ENCODE peak calls at places on chromosomes 5 and 9, in six cellular contexts. One of them, this sample, is unnamed.

GRCh38 chr9:124350485-124351263 is 64.6 kb downstream of the PSMB7 start:
- DNase-seq in H7: no peak
- DNase-seq in kidney: peak
- DNase-seq in ovary: peak
- DNase-seq in mammary epithelial cell: no peak
- DNase-seq in CD8-positive, alpha-beta T cell: no peak
- DNase-seq in this sample: no peak

GRCh38 chr5:117488976-117489500 is 914.4 kb upstream of the SEMA6A start:
- DNase-seq in H7: no peak
- DNase-seq in mammary epithelial cell: no peak
- DNase-seq in ovary: no peak
- DNase-seq in CD8-positive, alpha-beta T cell: no peak
- DNase-seq in kidney: no peak
- DNase-seq in this sample: no peak

GRCh38 chr5:72848474-72849428 is 32.3 kb downstream of the TNPO1 start:
- DNase-seq in mammary epithelial cell: peak
- DNase-seq in kidney: peak
- DNase-seq in ovary: peak
- DNase-seq in CD8-positive, alpha-beta T cell: peak
- DNase-seq in H7: peak
- DNase-seq in this sample: peak

GRCh38 chr5:89723907-89724306 is 685.6 kb downstream of the CETN3 start:
- DNase-seq in ovary: no peak
- DNase-seq in kidney: no peak
- DNase-seq in mammary epithelial cell: no peak
- DNase-seq in CD8-positive, alpha-beta T cell: no peak
- DNase-seq in H7: no peak
- DNase-seq in this sample: no peak

GRCh38 chr9:119500072-119500771 is 131.0 kb upstream of the BRINP1 start:
- DNase-seq in kidney: no peak
- DNase-seq in mammary epithelial cell: no peak
- DNase-seq in CD8-positive, alpha-beta T cell: no peak
- DNase-seq in H7: no peak
- DNase-seq in ovary: no peak
- DNase-seq in this sample: no peak

GRCh38 chr9:68703672-68704071 is 1.4 kb upstream of the PIP5K1B start:
- DNase-seq in kidney: no peak
- DNase-seq in H7: no peak
- DNase-seq in ovary: no peak
- DNase-seq in CD8-positive, alpha-beta T cell: no peak
- DNase-seq in mammary epithelial cell: no peak
- DNase-seq in this sample: no peak

GRCh38 chr5:145324101-145324500 is 511.0 kb downstream of the PRELID2 start:
- DNase-seq in ovary: no peak
- DNase-seq in kidney: no peak
- DNase-seq in H7: no peak
- DNase-seq in mammary epithelial cell: no peak
- DNase-seq in CD8-positive, alpha-beta T cell: no peak
- DNase-seq in this sample: no peak

GRCh38 chr9:98545041-98545440 is 163.7 kb downstream of the GABBR2 start:
- DNase-seq in ovary: no peak
- DNase-seq in kidney: no peak
- DNase-seq in CD8-positive, alpha-beta T cell: no peak
- DNase-seq in H7: no peak
- DNase-seq in mammary epithelial cell: no peak
- DNase-seq in this sample: no peak

GRCh38 chr5:116068028-116068632 is 16.7 kb upstream of the COMMD10 start:
- DNase-seq in ovary: peak
- DNase-seq in mammary epithelial cell: peak
- DNase-seq in H7: peak
- DNase-seq in kidney: no peak
- DNase-seq in CD8-positive, alpha-beta T cell: peak
- DNase-seq in this sample: peak

GRCh38 chr5:36698031-36698430 is 91.6 kb downstream of the SLC1A3 start:
- DNase-seq in CD8-positive, alpha-beta T cell: no peak
- DNase-seq in mammary epithelial cell: no peak
- DNase-seq in kidney: no peak
- DNase-seq in H7: no peak
- DNase-seq in ovary: no peak
- DNase-seq in this sample: no peak

GRCh38 chr9:126788631-126789349 is 16.1 kb upstream of the ZBTB43 start:
- DNase-seq in kidney: no peak
- DNase-seq in H7: no peak
- DNase-seq in ovary: no peak
- DNase-seq in mammary epithelial cell: peak
- DNase-seq in CD8-positive, alpha-beta T cell: no peak
- DNase-seq in this sample: no peak

GRCh38 chr9:123548749-123549545 is 192.9 kb downstream of the CRB2 start:
- DNase-seq in mammary epithelial cell: no peak
- DNase-seq in CD8-positive, alpha-beta T cell: no peak
- DNase-seq in H7: no peak
- DNase-seq in kidney: no peak
- DNase-seq in ovary: no peak
- DNase-seq in this sample: no peak

GRCh38 chr5:104513194-104513602 is 950.6 kb upstream of the NUDT12 start:
- DNase-seq in H7: no peak
- DNase-seq in kidney: no peak
- DNase-seq in ovary: no peak
- DNase-seq in CD8-positive, alpha-beta T cell: no peak
- DNase-seq in mammary epithelial cell: peak
- DNase-seq in this sample: no peak

GRCh38 chr9:114902773-114903589 is 27.4 kb downstream of the TNFSF8 start:
- DNase-seq in ovary: no peak
- DNase-seq in H7: no peak
- DNase-seq in kidney: no peak
- DNase-seq in mammary epithelial cell: peak
- DNase-seq in CD8-positive, alpha-beta T cell: no peak
- DNase-seq in this sample: no peak

GRCh38 chr5:136404616-136405015 is 39.3 kb upstream of the TRPC7 start:
- DNase-seq in H7: no peak
- DNase-seq in CD8-positive, alpha-beta T cell: no peak
- DNase-seq in mammary epithelial cell: no peak
- DNase-seq in ovary: no peak
- DNase-seq in kidney: no peak
- DNase-seq in this sample: no peak

GRCh38 chr5:113378081-113378480 is 56.7 kb downstream of the TSSK1B start:
- DNase-seq in mammary epithelial cell: no peak
- DNase-seq in H7: no peak
- DNase-seq in kidney: no peak
- DNase-seq in ovary: no peak
- DNase-seq in CD8-positive, alpha-beta T cell: no peak
- DNase-seq in this sample: peak

GRCh38 chr5:167552356-167552755 is 739.1 kb upstream of the WWC1 start:
- DNase-seq in mammary epithelial cell: no peak
- DNase-seq in ovary: no peak
- DNase-seq in CD8-positive, alpha-beta T cell: no peak
- DNase-seq in H7: no peak
- DNase-seq in kidney: no peak
- DNase-seq in this sample: no peak

GRCh38 chr5:133397986-133398645 is 214.2 kb downstream of the FSTL4 start:
- DNase-seq in ovary: no peak
- DNase-seq in mammary epithelial cell: no peak
- DNase-seq in H7: no peak
- DNase-seq in kidney: no peak
- DNase-seq in CD8-positive, alpha-beta T cell: no peak
- DNase-seq in this sample: no peak

GRCh38 chr9:126050605-126050990 is 276.0 kb upstream of the MVB12B start:
- DNase-seq in kidney: peak
- DNase-seq in ovary: no peak
- DNase-seq in CD8-positive, alpha-beta T cell: no peak
- DNase-seq in H7: no peak
- DNase-seq in mammary epithelial cell: no peak
- DNase-seq in this sample: no peak

GRCh38 chr5:131521252-131521651 is 113.8 kb downstream of the RAPGEF6 start:
- DNase-seq in H7: no peak
- DNase-seq in ovary: no peak
- DNase-seq in kidney: no peak
- DNase-seq in mammary epithelial cell: peak
- DNase-seq in CD8-positive, alpha-beta T cell: no peak
- DNase-seq in this sample: no peak

GRCh38 chr5:134008257-134008749 is 3.5 kb upstream of the VDAC1 start:
- DNase-seq in mammary epithelial cell: no peak
- DNase-seq in CD8-positive, alpha-beta T cell: no peak
- DNase-seq in H7: no peak
- DNase-seq in kidney: no peak
- DNase-seq in ovary: no peak
- DNase-seq in this sample: no peak

GRCh38 chr9:69964446-69964845 is 79.2 kb upstream of the MAMDC2 start:
- DNase-seq in CD8-positive, alpha-beta T cell: no peak
- DNase-seq in H7: no peak
- DNase-seq in mammary epithelial cell: no peak
- DNase-seq in ovary: no peak
- DNase-seq in kidney: no peak
- DNase-seq in this sample: no peak
- H3K4me3 ChIP-seq in CD8-positive, alpha-beta T cell: no peak
- H3K4me3 ChIP-seq in H7: no peak
- H3K4me3 ChIP-seq in mammary epithelial cell: no peak
- H3K4me3 ChIP-seq in ovary: no peak
- H3K4me3 ChIP-seq in kidney: no peak
- H3K4me3 ChIP-seq in this sample: no peak

GRCh38 chr5:1110260-1110929 is 1.5 kb downstream of the SLC12A7 start:
- DNase-seq in ovary: no peak
- DNase-seq in H7: no peak
- DNase-seq in mammary epithelial cell: no peak
- DNase-seq in CD8-positive, alpha-beta T cell: no peak
- DNase-seq in kidney: no peak
- DNase-seq in this sample: no peak
- H3K4me3 ChIP-seq in ovary: peak
- H3K4me3 ChIP-seq in H7: peak
- H3K4me3 ChIP-seq in mammary epithelial cell: peak
- H3K4me3 ChIP-seq in CD8-positive, alpha-beta T cell: peak
- H3K4me3 ChIP-seq in kidney: peak
- H3K4me3 ChIP-seq in this sample: peak

GRCh38 chr5:55578771-55579170 is 44.0 kb upstream of the PLPP1 start:
- DNase-seq in mammary epithelial cell: no peak
- DNase-seq in CD8-positive, alpha-beta T cell: no peak
- DNase-seq in H7: no peak
- DNase-seq in kidney: no peak
- DNase-seq in ovary: no peak
- DNase-seq in this sample: no peak
- H3K4me3 ChIP-seq in mammary epithelial cell: no peak
- H3K4me3 ChIP-seq in CD8-positive, alpha-beta T cell: no peak
- H3K4me3 ChIP-seq in H7: no peak
- H3K4me3 ChIP-seq in kidney: no peak
- H3K4me3 ChIP-seq in ovary: no peak
- H3K4me3 ChIP-seq in this sample: no peak

GRCh38 chr5:119270955-119271757 is 84.7 kb upstream of the TNFAIP8 start:
- DNase-seq in kidney: no peak
- DNase-seq in H7: no peak
- DNase-seq in CD8-positive, alpha-beta T cell: no peak
- DNase-seq in ovary: no peak
- DNase-seq in mammary epithelial cell: no peak
- DNase-seq in this sample: no peak
- H3K4me3 ChIP-seq in kidney: no peak
- H3K4me3 ChIP-seq in H7: no peak
- H3K4me3 ChIP-seq in CD8-positive, alpha-beta T cell: peak
- H3K4me3 ChIP-seq in ovary: no peak
- H3K4me3 ChIP-seq in mammary epithelial cell: no peak
- H3K4me3 ChIP-seq in this sample: peak

GRCh38 chr5:150905312-150905683 is 518 bp upstream of the ZNF300 start:
- DNase-seq in kidney: no peak
- DNase-seq in mammary epithelial cell: no peak
- DNase-seq in H7: no peak
- DNase-seq in CD8-positive, alpha-beta T cell: no peak
- DNase-seq in ovary: no peak
- DNase-seq in this sample: no peak

GRCh38 chr5:150901446-150901845 is 3.3 kb downstream of the ZNF300 start:
- DNase-seq in H7: no peak
- DNase-seq in CD8-positive, alpha-beta T cell: no peak
- DNase-seq in ovary: no peak
- DNase-seq in mammary epithelial cell: no peak
- DNase-seq in kidney: no peak
- DNase-seq in this sample: no peak

GRCh38 chr5:150904479-150905311 is at the start of gene ZNF300:
- DNase-seq in CD8-positive, alpha-beta T cell: peak
- DNase-seq in mammary epithelial cell: peak
- DNase-seq in kidney: peak
- DNase-seq in H7: peak
- DNase-seq in ovary: peak
- DNase-seq in this sample: no peak
- H3K4me3 ChIP-seq in CD8-positive, alpha-beta T cell: peak
- H3K4me3 ChIP-seq in mammary epithelial cell: peak
- H3K4me3 ChIP-seq in kidney: peak
- H3K4me3 ChIP-seq in H7: peak
- H3K4me3 ChIP-seq in ovary: peak
- H3K4me3 ChIP-seq in this sample: no peak

GRCh38 chr5:123098767-123099513 is 9.9 kb downstream of the PRDM6 start:
- DNase-seq in H7: peak
- DNase-seq in ovary: peak
- DNase-seq in mammary epithelial cell: no peak
- DNase-seq in CD8-positive, alpha-beta T cell: no peak
- DNase-seq in kidney: no peak
- DNase-seq in this sample: no peak
- H3K4me3 ChIP-seq in H7: peak
- H3K4me3 ChIP-seq in ovary: no peak
- H3K4me3 ChIP-seq in mammary epithelial cell: peak
- H3K4me3 ChIP-seq in CD8-positive, alpha-beta T cell: no peak
- H3K4me3 ChIP-seq in kidney: no peak
- H3K4me3 ChIP-seq in this sample: no peak

GRCh38 chr9:6413365-6414263 is 615 bp downstream of the UHRF2 start:
- DNase-seq in mammary epithelial cell: peak
- DNase-seq in H7: peak
- DNase-seq in kidney: peak
- DNase-seq in ovary: no peak
- DNase-seq in CD8-positive, alpha-beta T cell: peak
- DNase-seq in this sample: no peak

GRCh38 chr9:6418764-6419163 is 5.8 kb downstream of the UHRF2 start:
- DNase-seq in ovary: no peak
- DNase-seq in kidney: no peak
- DNase-seq in mammary epithelial cell: no peak
- DNase-seq in H7: no peak
- DNase-seq in CD8-positive, alpha-beta T cell: no peak
- DNase-seq in this sample: no peak

GRCh38 chr9:6414291-6414690 is 1.3 kb downstream of the UHRF2 start:
- DNase-seq in CD8-positive, alpha-beta T cell: no peak
- DNase-seq in H7: no peak
- DNase-seq in ovary: no peak
- DNase-seq in kidney: no peak
- DNase-seq in mammary epithelial cell: peak
- DNase-seq in this sample: no peak

GRCh38 chr9:6415266-6415665 is 2.3 kb downstream of the UHRF2 start:
- DNase-seq in H7: no peak
- DNase-seq in mammary epithelial cell: peak
- DNase-seq in kidney: no peak
- DNase-seq in CD8-positive, alpha-beta T cell: no peak
- DNase-seq in ovary: no peak
- DNase-seq in this sample: no peak

GRCh38 chr9:6417186-6417585 is 4.2 kb downstream of the UHRF2 start:
- DNase-seq in ovary: no peak
- DNase-seq in CD8-positive, alpha-beta T cell: no peak
- DNase-seq in kidney: no peak
- DNase-seq in mammary epithelial cell: no peak
- DNase-seq in H7: no peak
- DNase-seq in this sample: no peak
- H3K4me3 ChIP-seq in ovary: no peak
- H3K4me3 ChIP-seq in CD8-positive, alpha-beta T cell: no peak
- H3K4me3 ChIP-seq in kidney: no peak
- H3K4me3 ChIP-seq in mammary epithelial cell: no peak
- H3K4me3 ChIP-seq in H7: no peak
- H3K4me3 ChIP-seq in this sample: no peak

This sample was measured in Jurkat, Clone E6-1.